ENCODE peak calls at places on chromosomes 13 and 19, in nine cellular contexts. M is lung, N is heart left ventricle, L is upper lobe of right lung, Z is tibial nerve, B is H1, Q is AG09319, W is stomach, V is HFFc6. F is an unnamed sample.

GRCh38 chr19:42469311-42470239 is 26.8 kb upstream of the CXCL17 start:
- DNase-seq in L (no peak), M (no peak), W (no peak), Z (no peak), V (no peak), B (no peak), N (no peak), Q (no peak), F (no peak)

GRCh38 chr13:19586904-19587634 is 25.7 kb upstream of the TPTE2 start:
- DNase-seq in Q (no peak), Z (no peak), L (peak; percentile 68), W (peak; percentile 31), B (no peak), N (no peak), M (peak; percentile 31), V (peak; percentile 76), F (no peak)

GRCh38 chr13:26133286-26133685 is 81.5 kb upstream of the SHISA2 start:
- DNase-seq in V (no peak), B (no peak), L (no peak), N (no peak), Q (no peak), Z (no peak), W (no peak), M (no peak), F (no peak)

GRCh38 chr19:23774156-23774971 is 15.7 kb upstream of the ZNF681 start:
- DNase-seq in L (no peak), Q (no peak), B (no peak), V (no peak), N (no peak), Z (no peak), M (no peak), W (no peak), F (no peak)

GRCh38 chr19:9913237-9914000 is 22.9 kb downstream of the OLFM2 start:
- DNase-seq in W (peak; percentile 28), M (no peak), N (peak; percentile 36), V (no peak), Z (no peak), Q (no peak), L (peak; percentile 66), B (no peak), F (no peak)

GRCh38 chr13:34044660-34045080 is 226.7 kb downstream of the RFC3 start:
- DNase-seq in W (no peak), Q (peak; percentile 35), M (no peak), L (no peak), V (peak; percentile 87), B (no peak), N (no peak), Z (no peak), F (no peak)

GRCh38 chr19:6736169-6736916 is 1.0 kb downstream of the GPR108 start:
- DNase-seq in Q (peak; percentile 70), V (peak; percentile 89), N (peak; percentile 74), Z (peak; percentile 59), M (peak; percentile 84), B (no peak), L (peak; percentile 88), W (peak; percentile 75), F (peak; percentile 89)

GRCh38 chr19:10027158-10027997 is 14.1 kb downstream of the RDH8 start:
- DNase-seq in L (peak; percentile 97), W (peak; percentile 97), Z (peak; percentile 87), V (peak; percentile 88), Q (peak; percentile 85), B (peak; percentile 94), M (peak; percentile 94), N (peak; percentile 96), F (peak; percentile 87)

GRCh38 chr13:44448875-44449274 is 75.3 kb downstream of the SERP2 start:
- DNase-seq in L (no peak), M (no peak), Z (no peak), N (no peak), Q (no peak), W (no peak), V (no peak), B (no peak), F (no peak)

GRCh38 chr19:6753178-6754031 is 13.8 kb downstream of the SH2D3A start:
- DNase-seq in V (peak; percentile 64), L (peak; percentile 91), M (peak; percentile 86), W (peak; percentile 87), N (peak; percentile 67), Q (no peak), B (peak; percentile 97), Z (peak; percentile 72), F (peak; percentile 90)

GRCh38 chr19:40601061-40601973 is at the start of gene LTBP4:
- DNase-seq in Q (no peak), V (no peak), L (peak; percentile 81), W (no peak), M (peak; percentile 50), N (peak; percentile 85), B (no peak), Z (no peak), F (peak; percentile 88)

GRCh38 chr19:40605201-40605971 is 4.2 kb downstream of the LTBP4 start:
- DNase-seq in B (no peak), N (peak; percentile 78), L (peak; percentile 92), W (peak; percentile 86), V (no peak), Q (no peak), Z (no peak), M (peak; percentile 84), F (peak; percentile 88)

GRCh38 chr19:40603071-40603718 is 2.0 kb downstream of the LTBP4 start:
- DNase-seq in V (peak; percentile 35), W (no peak), Q (no peak), Z (no peak), B (no peak), L (no peak), N (no peak), M (no peak), F (no peak)

GRCh38 chr19:40604647-40605200 is 3.6 kb downstream of the LTBP4 start:
- DNase-seq in M (no peak), Q (no peak), V (no peak), B (no peak), L (no peak), Z (no peak), N (no peak), W (no peak), F (peak; percentile 76)

DNA sequence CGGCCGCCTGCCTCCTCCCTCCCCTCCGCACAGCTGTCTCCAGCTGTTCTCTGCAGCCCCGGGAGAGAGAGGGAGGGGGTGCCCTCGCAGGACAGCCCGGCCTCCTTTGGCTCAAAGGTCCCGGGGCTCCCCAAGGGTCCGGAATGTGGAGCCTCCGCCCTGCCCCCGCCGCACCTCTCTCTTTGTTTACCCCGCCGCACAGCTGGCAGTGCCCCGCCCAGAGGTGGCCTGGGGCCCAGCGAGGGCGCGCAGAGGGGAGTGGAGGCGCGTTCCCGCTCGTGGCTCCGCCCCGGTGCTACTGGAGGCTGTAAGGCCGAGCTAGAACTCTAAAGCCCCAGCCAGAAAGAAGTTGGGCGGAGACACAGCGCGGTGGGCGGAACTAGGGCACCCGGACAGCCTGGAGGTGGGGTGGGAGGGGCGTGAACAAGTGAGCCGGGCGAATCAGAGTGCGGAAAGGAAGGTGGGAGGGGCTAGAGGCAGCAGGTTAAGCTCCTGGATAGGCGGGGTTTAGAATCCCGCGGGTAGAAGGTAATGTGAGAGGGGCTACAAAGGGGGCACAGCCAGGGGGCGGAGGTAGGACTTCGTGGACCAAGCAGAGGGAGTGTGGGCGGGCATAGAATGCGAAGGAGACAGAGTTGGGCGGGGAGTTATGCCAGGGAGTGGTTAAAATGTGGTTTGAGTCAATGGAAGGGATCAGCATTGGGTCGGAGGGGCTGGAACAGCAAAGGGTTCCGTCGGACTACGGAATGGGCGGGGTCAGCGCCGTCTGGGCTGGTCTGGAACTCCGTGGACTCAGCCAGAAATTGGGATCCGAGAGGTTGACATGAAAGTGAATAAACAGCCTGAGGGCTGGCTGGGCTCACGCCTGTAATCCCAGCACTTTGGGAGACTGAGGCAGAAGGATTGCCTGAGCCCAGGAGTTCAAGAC is 2.8 kb downstream of the LTBP4 start:
- DNase-seq in L (peak; percentile 99), V (peak; percentile 88), Q (peak; percentile 83), N (peak; percentile 97), B (peak; percentile 99), W (peak; percentile 99), M (peak; percentile 99), Z (peak; percentile 99), F (peak; percentile 100)
- TF ChIP-seq CTCF in L (no peak), V (no peak), Q (no peak), N (no peak), B (no peak), W (no peak), M (no peak), Z (no peak), F (no peak)

GRCh38 chr19:48090281-48090802 is 20.3 kb downstream of the PLA2G4C start:
- DNase-seq in L (no peak), W (no peak), Z (no peak), B (no peak), V (peak; percentile 91), Q (no peak), M (no peak), N (no peak), F (no peak)

GRCh38 chr19:48085077-48085476 is 25.5 kb downstream of the PLA2G4C start:
- DNase-seq in M (no peak), Q (no peak), V (no peak), Z (no peak), B (no peak), W (no peak), N (no peak), L (no peak), F (no peak)

DNA sequence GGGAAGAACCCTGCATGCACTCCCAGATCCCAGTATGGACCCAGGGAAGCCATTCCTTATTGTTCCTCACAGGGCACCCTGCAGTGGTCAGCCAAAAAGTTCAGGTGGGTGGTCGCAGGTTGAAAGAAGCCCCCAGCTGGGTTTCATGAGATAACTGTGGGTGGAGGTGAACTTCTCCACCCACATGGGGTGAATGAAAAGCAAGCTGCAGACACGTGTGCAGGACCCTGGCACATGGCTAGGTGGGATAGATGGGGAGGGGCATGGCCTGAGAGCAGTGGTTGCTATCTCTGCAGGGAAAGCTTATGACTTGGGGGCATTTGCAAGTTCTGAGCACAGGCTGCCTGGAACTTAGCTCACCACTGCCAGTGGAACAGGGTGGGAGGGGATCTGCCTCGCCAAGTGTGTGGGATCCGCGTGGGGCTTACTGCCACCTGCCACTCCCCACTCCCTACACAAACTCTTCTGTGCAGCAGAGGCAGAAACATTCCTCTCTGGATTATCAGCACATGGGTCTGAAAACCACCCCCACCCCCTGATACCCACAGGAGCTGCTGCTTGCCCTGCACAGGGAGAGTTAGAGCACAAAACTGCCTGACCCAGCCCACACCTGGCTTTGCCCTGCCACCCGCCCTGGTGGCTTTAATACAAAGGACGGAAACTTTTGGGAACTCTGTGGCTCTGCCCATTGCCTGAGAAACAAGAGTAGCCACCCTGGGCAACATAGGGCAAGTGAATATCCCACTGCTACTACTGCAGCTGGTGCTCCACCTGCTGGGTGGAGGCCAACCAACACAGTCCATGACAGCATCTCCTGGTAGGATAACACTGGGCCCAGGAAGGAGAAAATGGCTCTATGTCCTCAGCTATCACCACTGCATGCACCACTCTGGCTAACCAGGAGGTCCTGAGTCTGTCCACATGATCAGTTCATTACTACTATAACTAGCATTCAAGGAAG is 24.4 kb downstream of the PLA2G4C start:
- DNase-seq in B (no peak), Z (no peak), N (no peak), L (no peak), V (no peak), Q (no peak), M (no peak), W (no peak), F (no peak)
- TF ChIP-seq CTCF in B (peak; percentile 78), Z (no peak), N (no peak), L (no peak), V (peak; percentile 27), Q (no peak), M (no peak), W (no peak), F (no peak)

GRCh38 chr13:99218545-99218944 is 17.9 kb downstream of the UBAC2 start:
- DNase-seq in Q (no peak), B (no peak), M (peak; percentile 54), W (peak; percentile 96), N (peak; percentile 82), L (no peak), Z (no peak), V (no peak), F (no peak)
- TF ChIP-seq CTCF in Q (no peak), B (no peak), M (no peak), W (no peak), N (peak; percentile 6), L (no peak), Z (no peak), V (no peak), F (no peak)

GRCh38 chr13:41973247-41973741 is 12.4 kb upstream of the VWA8 start:
- DNase-seq in V (no peak), N (peak; percentile 24), M (no peak), W (no peak), Z (no peak), Q (no peak), L (no peak), B (peak; percentile 25), F (no peak)
- TF ChIP-seq CTCF in V (no peak), N (peak; percentile 16), M (no peak), W (no peak), Z (no peak), Q (no peak), L (no peak), B (peak; percentile 19), F (peak; percentile 23)

F was measured in tibial artery.